ENCODE peak calls at places on chromosomes 2 and 18, in five cellular contexts. N is hepatocyte; D is body of pancreas; P is CD8-positive, alpha-beta memory T cell; H is tibial artery. Q is an unnamed sample.

GRCh38 chr2:240468300-240469238 is 33.1 kb downstream of the GPC1 start:
- DNase-seq in N (peak), D (peak), P (no peak), H (peak), Q (peak)

GRCh38 chr2:133780099-133780996 is 212.1 kb upstream of the NCKAP5 start:
- DNase-seq in N (peak), D (peak), P (no peak), H (no peak), Q (no peak)

GRCh38 chr2:191245869-191246531 is 796 bp downstream of the MYO1B start:
- DNase-seq in N (peak), D (peak), P (no peak), H (peak), Q (peak)

GRCh38 chr18:13608791-13609552 is 117.4 kb downstream of the FAM210A start:
- DNase-seq in N (no peak), D (no peak), P (no peak), H (no peak), Q (no peak)

GRCh38 chr18:3224223-3224622 is 4.5 kb upstream of the MYOM1 start:
- DNase-seq in N (no peak), D (no peak), P (no peak), H (no peak), Q (no peak)

GRCh38 chr18:58067611-58068010 is 23.6 kb downstream of the NEDD4L start:
- DNase-seq in N (no peak), D (no peak), P (no peak), H (no peak), Q (no peak)

GRCh38 chr2:42947809-42948595 is 155.6 kb upstream of the HAAO start:
- DNase-seq in N (no peak), D (no peak), P (no peak), H (no peak), Q (peak)

GRCh38 chr2:46387886-46388515 is 90.8 kb downstream of the EPAS1 start:
- DNase-seq in N (no peak), D (no peak), P (no peak), H (no peak), Q (no peak)

GRCh38 chr2:64857581-64858471 is 131.4 kb upstream of the SLC1A4 start:
- DNase-seq in N (peak), D (peak), P (no peak), H (peak), Q (peak)

GRCh38 chr2:161418715-161419337 is 2.7 kb downstream of the TBR1 start:
- DNase-seq in N (peak), D (no peak), P (no peak), H (no peak), Q (no peak)

GRCh38 chr2:114489143-114489542 is 46.7 kb downstream of the DPP10 start:
- DNase-seq in N (no peak), D (peak), P (no peak), H (no peak), Q (peak)

GRCh38 chr18:48887905-48888531 is 62.7 kb downstream of the SMAD7 start:
- DNase-seq in N (no peak), D (no peak), P (no peak), H (peak), Q (no peak)

GRCh38 chr2:196437626-196438025 is 201.9 kb upstream of the CCDC150 start:
- DNase-seq in N (no peak), D (no peak), P (no peak), H (no peak), Q (no peak)

GRCh38 chr18:1353025-1353424 is 448.4 kb downstream of the ADCYAP1 start:
- DNase-seq in N (no peak), D (no peak), P (no peak), H (no peak), Q (no peak)

GRCh38 chr2:50746526-50746925 is 285.4 kb downstream of the NRXN1 start:
- DNase-seq in N (peak), D (peak), P (no peak), H (no peak), Q (no peak)

GRCh38 chr18:37471619-37472018 is 94.0 kb downstream of the CELF4 start:
- DNase-seq in N (no peak), D (no peak), P (no peak), H (no peak), Q (no peak)

GRCh38 chr2:31071741-31072140 is 66.5 kb downstream of the GALNT14 start:
- DNase-seq in N (no peak), D (no peak), P (no peak), H (no peak), Q (no peak)

GRCh38 chr2:240782221-240782885 is 37.7 kb downstream of the KIF1A start:
- DNase-seq in N (no peak), D (no peak), P (no peak), H (no peak), Q (no peak)

GRCh38 chr2:237596518-237596855 is 6.0 kb upstream of the RAB17 start:
- DNase-seq in N (no peak), D (no peak), P (no peak), H (no peak), Q (no peak)

GRCh38 chr2:175690113-175690716 is 311.9 kb downstream of the LNPK start:
- DNase-seq in N (peak), D (peak), P (no peak), H (no peak), Q (no peak)

GRCh38 chr2:23698733-23699391 is 228.1 kb downstream of the ATAD2B start:
- DNase-seq in N (no peak), D (no peak), P (no peak), H (peak), Q (no peak)

GRCh38 chr2:235634435-235635152 is 140.8 kb downstream of the AGAP1 start:
- DNase-seq in N (no peak), D (no peak), P (no peak), H (no peak), Q (no peak)

GRCh38 chr2:62870966-62871365 is 165.5 kb downstream of the EHBP1 start:
- DNase-seq in N (no peak), D (no peak), P (no peak), H (no peak), Q (no peak)

GRCh38 chr18:46630160-46630559 is 26.9 kb downstream of the LOXHD1 start:
- DNase-seq in N (no peak), D (no peak), P (no peak), H (no peak), Q (no peak)

GRCh38 chr2:126837926-126838717 is 60.6 kb upstream of the TEX51 start:
- DNase-seq in N (no peak), D (no peak), P (no peak), H (no peak), Q (no peak)

GRCh38 chr2:33477473-33478468 is 1.3 kb downstream of the RASGRP3 start:
- DNase-seq in N (peak), D (peak), P (no peak), H (peak), Q (peak)

GRCh38 chr2:121489284-121489683 is 41.4 kb upstream of the RNU4ATAC start:
- DNase-seq in N (no peak), D (peak), P (no peak), H (no peak), Q (no peak)

GRCh38 chr2:97951155-97951670 is 44.5 kb downstream of the TMEM131 start:
- DNase-seq in N (no peak), D (no peak), P (no peak), H (no peak), Q (no peak)

GRCh38 chr2:97953867-97954266 is 41.9 kb downstream of the TMEM131 start:
- DNase-seq in N (no peak), D (no peak), P (no peak), H (no peak), Q (no peak)

GRCh38 chr2:97945791-97946190 is 50.0 kb downstream of the TMEM131 start:
- DNase-seq in N (no peak), D (no peak), P (no peak), H (no peak), Q (no peak)

GRCh38 chr2:97952357-97952756 is 43.4 kb downstream of the TMEM131 start:
- DNase-seq in N (no peak), D (no peak), P (no peak), H (no peak), Q (no peak)

GRCh38 chr2:97950329-97951154 is 45.2 kb downstream of the TMEM131 start:
- DNase-seq in N (peak), D (no peak), P (no peak), H (no peak), Q (no peak)
- H3K27ac ChIP-seq in N (peak), D (no peak), P (no peak), H (no peak), Q (no peak)

GRCh38 chr2:234292955-234293228 is 204.0 kb downstream of the ARL4C start:
- DNase-seq in N (no peak), D (no peak), P (no peak), H (no peak), Q (no peak)

GRCh38 chr2:234291765-234292204 is 205.1 kb downstream of the ARL4C start:
- DNase-seq in N (peak), D (peak), P (no peak), H (no peak), Q (no peak)

GRCh38 chr2:234293973-234294372 is 202.9 kb downstream of the ARL4C start:
- DNase-seq in N (no peak), D (no peak), P (no peak), H (no peak), Q (no peak)

GRCh38 chr2:234290671-234291070 is 206.2 kb downstream of the ARL4C start:
- DNase-seq in N (no peak), D (peak), P (peak), H (no peak), Q (no peak)

GRCh38 chr2:234292205-234292954 is 204.5 kb downstream of the ARL4C start:
- DNase-seq in N (no peak), D (no peak), P (peak), H (no peak), Q (no peak)
- H3K27ac ChIP-seq in N (no peak), D (peak), P (peak), H (no peak), Q (peak)

GRCh38 chr18:7457276-7457675 is 109.8 kb upstream of the PTPRM start:
- DNase-seq in N (no peak), D (no peak), P (no peak), H (no peak), Q (no peak)

GRCh38 chr18:7447629-7448028 is 119.5 kb upstream of the PTPRM start:
- DNase-seq in N (no peak), D (no peak), P (no peak), H (no peak), Q (no peak)

GRCh38 chr18:7454429-7454828 is 112.7 kb upstream of the PTPRM start:
- DNase-seq in N (no peak), D (no peak), P (no peak), H (no peak), Q (no peak)

DNA sequence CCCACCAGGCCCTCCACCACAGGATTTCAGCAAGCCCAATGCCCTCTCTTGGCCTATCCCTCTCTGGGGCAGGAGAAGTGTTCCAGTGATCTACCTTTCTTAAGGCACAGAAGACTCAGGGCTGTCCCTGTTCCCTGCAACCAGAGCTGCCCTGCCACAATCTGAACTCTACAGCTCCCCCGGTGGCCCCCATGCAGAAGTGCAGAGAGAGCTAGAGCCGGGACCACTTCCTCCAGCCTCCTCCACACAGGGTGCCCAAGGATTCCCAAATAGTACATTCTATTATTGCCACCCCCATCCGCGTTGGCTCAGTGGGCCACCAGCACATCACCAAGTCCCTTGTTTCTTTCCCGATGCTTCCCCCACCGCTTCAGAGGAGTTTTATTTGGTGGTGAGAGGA is 114.8 kb upstream of the PTPRM start:
- DNase-seq in N (peak), D (peak), P (no peak), H (no peak), Q (no peak)
- H3K27ac ChIP-seq in N (no peak), D (no peak), P (no peak), H (no peak), Q (no peak)

GRCh38 chr2:72789241-72789640 is 36.6 kb downstream of the EXOC6B start:
- DNase-seq in N (no peak), D (no peak), P (no peak), H (no peak), Q (no peak)
- H3K27ac ChIP-seq in N (no peak), D (no peak), P (no peak), H (no peak), Q (no peak)

GRCh38 chr2:40479995-40480525 is 28.2 kb upstream of the SLC8A1 start:
- DNase-seq in N (no peak), D (peak), P (no peak), H (no peak), Q (no peak)
- H3K27ac ChIP-seq in N (no peak), D (peak), P (no peak), H (no peak), Q (peak)

DNA sequence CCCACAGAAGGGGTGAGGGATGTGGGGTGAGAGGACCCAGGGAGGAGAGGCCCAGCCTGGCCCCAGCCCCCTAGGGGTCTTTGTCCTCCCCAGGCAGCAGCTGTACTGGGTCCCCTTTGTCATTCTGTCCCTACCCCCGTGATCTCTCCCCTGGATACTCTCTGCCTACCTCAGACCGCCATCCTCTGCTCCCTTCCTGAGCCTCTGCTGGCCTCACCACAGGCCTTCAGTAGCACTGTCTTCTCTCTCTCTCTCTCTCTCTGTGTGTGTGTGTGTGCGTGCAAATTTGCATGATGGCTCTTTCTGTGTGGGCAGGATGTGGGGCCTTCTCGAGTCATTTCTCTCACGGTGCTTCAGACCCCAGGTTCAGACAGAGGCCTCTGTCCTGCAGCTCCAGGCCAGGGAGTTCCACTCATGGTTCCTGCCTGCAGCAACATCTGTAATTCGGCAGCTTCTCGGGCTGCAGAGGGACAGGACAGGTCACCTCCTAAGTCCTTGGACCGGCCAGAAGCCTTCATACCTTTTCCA is 1.4 kb downstream of the PSD4 start:
- DNase-seq in N (no peak), D (peak), P (peak), H (peak), Q (peak)
- H3K27ac ChIP-seq in N (no peak), D (no peak), P (peak), H (no peak), Q (peak)

GRCh38 chr2:217755027-217755756 is 247.6 kb downstream of the TNS1 start:
- DNase-seq in N (no peak), D (no peak), P (no peak), H (no peak), Q (no peak)

GRCh38 chr2:217753460-217754200 is 249.2 kb downstream of the TNS1 start:
- DNase-seq in N (peak), D (no peak), P (no peak), H (no peak), Q (no peak)

GRCh38 chr2:217757108-217757463 is 245.7 kb downstream of the TNS1 start:
- DNase-seq in N (no peak), D (no peak), P (no peak), H (no peak), Q (no peak)

GRCh38 chr2:217759991-217760390 is 242.8 kb downstream of the TNS1 start:
- DNase-seq in N (no peak), D (no peak), P (no peak), H (no peak), Q (no peak)

GRCh38 chr2:217756375-217757107 is 246.3 kb downstream of the TNS1 start:
- DNase-seq in N (peak), D (peak), P (peak), H (peak), Q (peak)
- H3K27ac ChIP-seq in N (no peak), D (no peak), P (no peak), H (peak), Q (no peak)

Q was measured in left lung.